ENCODE peak calls at places on chromosomes 2 and 18, in ten cellular contexts. R is effector memory CD4-positive, alpha-beta T cell; I is adrenal gland; H is heart right ventricle; L is mesendoderm; X is CD8-positive, alpha-beta T cell; Y is esophagus squamous epithelium; N is fibroblast of lung; E is neural progenitor cell; B is H1. D is an unnamed sample.

GRCh38 chr18:62716679-62717058 is 1.3 kb downstream of the PHLPP1 start:
- DNase-seq in R (peak; percentile 38), I (peak; percentile 63), H (peak; percentile 45), L (peak; percentile 79), X (no peak), Y (no peak), N (peak; percentile 14), E (peak; percentile 79), B (no peak), D (no peak)

GRCh38 chr2:59190518-59190917 is 949.4 kb upstream of the FANCL start:
- DNase-seq in R (no peak), I (peak; percentile 34), H (no peak), L (no peak), X (no peak), Y (no peak), N (no peak), E (no peak), B (no peak), D (no peak)

GRCh38 chr2:108884629-108885028 is 98.1 kb downstream of the CCDC138 start:
- DNase-seq in R (no peak), I (no peak), H (no peak), L (peak; percentile 16), X (no peak), Y (no peak), N (peak; percentile 20), E (peak; percentile 13), B (no peak), D (no peak)

GRCh38 chr2:194333091-194333490 is 1323.9 kb upstream of the SLC39A10 start:
- DNase-seq in R (no peak), I (no peak), H (no peak), L (no peak), X (no peak), Y (no peak), N (no peak), E (no peak), B (no peak), D (no peak)

GRCh38 chr18:13211537-13211936 is 7.0 kb upstream of the LDLRAD4 start:
- DNase-seq in R (no peak), I (no peak), H (no peak), L (no peak), X (no peak), Y (no peak), N (no peak), E (peak; percentile 32), B (no peak), D (no peak)

GRCh38 chr2:173238385-173238784 is 116.3 kb upstream of the CDCA7 start:
- DNase-seq in R (no peak), I (no peak), H (no peak), L (no peak), X (no peak), Y (no peak), N (no peak), E (no peak), B (no peak), D (no peak)

GRCh38 chr2:11539317-11540147 is 5.7 kb downstream of the GREB1 start:
- DNase-seq in R (no peak), I (no peak), H (no peak), L (peak; percentile 77), X (no peak), Y (no peak), N (peak; percentile 9), E (peak; percentile 44), B (no peak), D (no peak)

GRCh38 chr18:23631746-23632145 is 31.0 kb downstream of the ANKRD29 start:
- DNase-seq in R (no peak), I (no peak), H (no peak), L (peak; percentile 52), X (no peak), Y (no peak), N (no peak), E (peak; percentile 48), B (no peak), D (no peak)

GRCh38 chr2:78754930-78755329 is 270.6 kb upstream of the REG3G start:
- DNase-seq in R (no peak), I (no peak), H (no peak), L (no peak), X (no peak), Y (no peak), N (no peak), E (no peak), B (no peak), D (no peak)

GRCh38 chr2:211837706-211838105 is 700.9 kb downstream of the ERBB4 start:
- DNase-seq in R (no peak), I (no peak), H (no peak), L (no peak), X (no peak), Y (no peak), N (no peak), E (no peak), B (no peak), D (no peak)

GRCh38 chr18:22355598-22355997 is 62.1 kb downstream of the CTAGE1 start:
- DNase-seq in R (no peak), I (no peak), H (peak; percentile 49), L (no peak), X (no peak), Y (no peak), N (no peak), E (no peak), B (no peak), D (no peak)

GRCh38 chr18:75211721-75212625 is 1.4 kb downstream of the TSHZ1 start:
- DNase-seq in R (no peak), I (peak; percentile 73), H (peak; percentile 58), L (peak; percentile 65), X (no peak), Y (no peak), N (no peak), E (peak; percentile 48), B (no peak), D (no peak)

DNA sequence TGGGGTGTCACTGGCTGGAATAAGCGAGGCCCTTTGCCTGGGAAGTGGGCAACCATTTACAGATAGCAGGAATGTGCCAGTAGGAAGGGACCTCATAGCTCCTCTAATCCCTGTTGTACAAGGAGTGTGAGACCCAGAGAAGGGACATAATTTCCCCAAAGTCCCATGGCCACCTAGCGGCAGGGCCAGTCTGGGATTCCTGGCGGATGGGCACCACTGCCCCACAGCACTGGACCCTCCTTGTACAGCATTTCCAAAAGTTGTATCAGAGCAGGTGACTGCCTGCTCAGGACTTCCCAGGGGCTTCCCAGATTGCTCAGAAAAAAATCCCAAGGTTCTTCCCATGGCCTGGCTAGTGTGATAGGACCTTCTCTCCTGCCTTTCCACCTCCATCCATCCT is 185.8 kb downstream of the GLI2 start:
- DNase-seq in R (no peak), I (no peak), H (no peak), L (no peak), X (no peak), Y (no peak), N (no peak), E (no peak), B (no peak), D (no peak)
- H3K27ac ChIP-seq in R (no peak overlapping the region), I (no peak overlapping the region), H (no peak overlapping the region), L (no peak overlapping the region), X (no peak overlapping the region), Y (no peak overlapping the region), N (no peak overlapping the region), E (no peak overlapping the region), B (no peak overlapping the region), D (no peak overlapping the region)

DNA sequence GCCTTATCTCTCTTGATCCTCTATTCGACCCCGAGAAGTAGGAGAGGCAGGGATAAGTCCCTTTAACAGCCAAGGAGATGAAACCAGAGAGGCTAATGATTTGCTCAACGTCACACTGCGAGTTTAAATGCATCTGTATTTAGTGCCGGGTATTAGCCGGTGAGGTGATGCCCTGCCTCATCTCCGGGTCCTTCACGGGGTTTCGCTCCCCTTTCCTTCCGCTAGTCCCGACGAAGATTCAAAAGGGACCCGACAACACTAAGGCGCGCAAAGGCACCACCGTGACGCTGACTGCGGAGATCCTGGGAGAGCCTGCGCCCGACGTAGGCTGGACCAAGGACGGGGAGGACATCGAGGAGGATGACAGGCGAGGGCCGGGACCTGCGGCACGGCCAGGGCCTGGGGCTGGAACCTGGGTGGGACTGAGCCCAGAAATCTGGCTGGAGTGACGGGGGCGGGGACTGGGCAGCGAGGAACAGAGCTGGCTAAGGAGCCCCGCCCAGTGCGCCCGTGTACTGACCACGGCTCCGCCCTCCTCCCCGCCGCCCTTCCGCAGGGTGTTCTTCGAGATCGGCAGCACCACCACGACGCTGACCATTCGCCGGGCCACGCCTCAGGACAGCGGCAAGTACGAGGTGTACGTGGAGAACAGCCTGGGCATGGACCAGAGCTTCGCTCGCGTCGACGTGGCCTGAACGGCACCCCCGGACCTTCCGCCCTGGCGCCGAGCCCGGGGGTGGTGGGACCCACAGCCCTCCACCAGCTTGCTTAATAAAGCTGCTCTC is 1.0 kb upstream of the GMPPA start:
- DNase-seq in R (peak; percentile 24), I (peak; percentile 91), H (peak; percentile 88), L (no peak), X (no peak), Y (peak; percentile 27), N (peak; percentile 80), E (peak; percentile 76), B (no peak), D (no peak)
- H3K27me3 ChIP-seq in R (peaks cover 40% of the 10 kb centered on the region), I (peaks cover 8% of the 10 kb centered on the region), H (peaks cover 18% of the 10 kb centered on the region), L (peaks cover 20% of the 10 kb centered on the region), X (peaks cover 34% of the 10 kb centered on the region), Y (peaks cover 53% of the 10 kb centered on the region), N (peaks cover 17% of the 10 kb centered on the region), E (peaks cover 58% of the 10 kb centered on the region), B (peaks cover 27% of the 10 kb centered on the region), D (peaks cover 4% of the 10 kb centered on the region)

GRCh38 chr2:8215159-8215863 is 466.5 kb upstream of the ID2 start:
- DNase-seq in R (no peak), I (no peak), H (no peak), L (no peak), X (no peak), Y (no peak), N (no peak), E (no peak), B (no peak), D (no peak)

GRCh38 chr2:8215982-8216381 is 465.9 kb upstream of the ID2 start:
- DNase-seq in R (no peak), I (peak; percentile 39), H (no peak), L (no peak), X (no peak), Y (no peak), N (no peak), E (no peak), B (no peak), D (no peak)

GRCh38 chr2:8216397-8216796 is 465.5 kb upstream of the ID2 start:
- DNase-seq in R (no peak), I (no peak), H (no peak), L (no peak), X (no peak), Y (no peak), N (peak; percentile 48), E (no peak), B (no peak), D (no peak)

GRCh38 chr2:8212239-8212638 is 469.6 kb upstream of the ID2 start:
- DNase-seq in R (no peak), I (no peak), H (no peak), L (no peak), X (no peak), Y (no peak), N (no peak), E (no peak), B (no peak), D (no peak)

GRCh38 chr2:8214221-8214620 is 467.6 kb upstream of the ID2 start:
- DNase-seq in R (no peak), I (no peak), H (no peak), L (no peak), X (no peak), Y (no peak), N (no peak), E (no peak), B (no peak), D (no peak)
- H3K27ac ChIP-seq in R (no peak overlapping the region), I (no peak overlapping the region), H (no peak overlapping the region), L (no peak overlapping the region), X (no peak overlapping the region), Y (no peak overlapping the region), N (no peak overlapping the region), E (no peak overlapping the region), B (no peak overlapping the region), D (no peak overlapping the region)

GRCh38 chr2:240791821-240792657 is 28.0 kb downstream of the KIF1A start:
- DNase-seq in R (no peak), I (no peak), H (no peak), L (no peak), X (no peak), Y (no peak), N (no peak), E (peak; percentile 48), B (no peak), D (no peak)
- H3K27me3 ChIP-seq in R (peaks cover 2% of the 10 kb centered on the region), I (no peaks in the 10 kb centered on the region), H (peaks cover 12% of the 10 kb centered on the region), L (no peaks in the 10 kb centered on the region), X (no peaks in the 10 kb centered on the region), Y (peaks cover 45% of the 10 kb centered on the region), N (no peaks in the 10 kb centered on the region), E (no peaks in the 10 kb centered on the region), B (no peaks in the 10 kb centered on the region), D (no peaks in the 10 kb centered on the region)